ENCODE peak calls at places on chromosome 16, in seven cellular contexts. D is NCI-H1092; I is omental fat pad; Q is mucosa of gallbladder; T is stimulated activated CD4-positive, alpha-beta T cell treated with anti-CD3 and anti-CD28 coated beads, Interleukin-15, amount 100 ng/mL, for 1 hour; W is effector memory CD4-positive, alpha-beta T cell; U is EL. A is an unnamed sample.

GRCh38 chr16:84374160-84374489 is 5.8 kb downstream of the ATP2C2 start:
- DNase-seq in W (no peak), Q (no peak), U (no peak), D (no peak), T (no peak), I (no peak), A (no peak)

GRCh38 chr16:87360862-87361610 is 22.5 kb downstream of the FBXO31 start:
- DNase-seq in D (no peak), T (no peak), U (no peak), Q (no peak), I (no peak), W (no peak), A (no peak)

GRCh38 chr16:50635505-50636392 is 45.4 kb downstream of the SNX20 start:
- DNase-seq in W (no peak), D (no peak), U (no peak), Q (no peak), T (no peak), I (no peak), A (no peak)

GRCh38 chr16:53664724-53665345 is 38.8 kb downstream of the RPGRIP1L start:
- DNase-seq in U (peak), T (no peak), D (no peak), W (no peak), I (no peak), Q (no peak), A (no peak)

GRCh38 chr16:54342001-54342776 is 55.6 kb upstream of the IRX3 start:
- DNase-seq in W (no peak), T (no peak), D (no peak), U (peak), I (no peak), Q (no peak), A (no peak)

GRCh38 chr16:71460246-71460645 is 1.8 kb downstream of the ZNF23 start:
- DNase-seq in U (peak), W (no peak), Q (no peak), T (no peak), I (no peak), D (no peak), A (no peak)

GRCh38 chr16:86511317-86512161 is 1.2 kb downstream of the FOXF1 start:
- DNase-seq in T (no peak), Q (no peak), I (no peak), W (no peak), U (no peak), D (no peak), A (no peak)

GRCh38 chr16:14499110-14499509 is 130.9 kb downstream of the PARN start:
- DNase-seq in T (no peak), W (no peak), U (no peak), I (no peak), Q (no peak), D (no peak), A (no peak)

GRCh38 chr16:69311533-69312388 is 611 bp downstream of the VPS4A start:
- DNase-seq in I (no peak), W (no peak), U (peak), Q (no peak), D (peak), T (peak), A (no peak)

GRCh38 chr16:55506083-55506482 is 2.8 kb upstream of the LPCAT2 start:
- DNase-seq in D (no peak), Q (no peak), T (no peak), U (no peak), I (no peak), W (no peak), A (no peak)

GRCh38 chr16:1580256-1580655 is 31.6 kb downstream of the IFT140 start:
- DNase-seq in I (no peak), Q (no peak), U (no peak), W (no peak), T (no peak), D (no peak), A (no peak)

GRCh38 chr16:81902025-81902424 is 109.2 kb downstream of the SDR42E1 start:
- DNase-seq in T (no peak), W (no peak), I (no peak), U (no peak), Q (no peak), D (no peak), A (no peak)

GRCh38 chr16:12137344-12138094 is 161.0 kb downstream of the SNX29 start:
- DNase-seq in W (no peak), T (no peak), I (no peak), U (no peak), D (no peak), Q (no peak), A (no peak)

GRCh38 chr16:50301626-50302471 is 35.5 kb downstream of the ADCY7 start:
- DNase-seq in T (no peak), D (no peak), W (no peak), Q (no peak), I (no peak), U (peak), A (no peak)

GRCh38 chr16:29876578-29877249 is 13.7 kb upstream of the CDIPT start:
- DNase-seq in D (no peak), T (peak), Q (no peak), I (no peak), U (peak), W (peak), A (no peak)

GRCh38 chr16:74111583-74111982 is 185.0 kb upstream of the PSMD7 start:
- DNase-seq in Q (no peak), U (no peak), I (no peak), D (no peak), W (no peak), T (no peak), A (no peak)

GRCh38 chr16:30715777-30716445 is 16.9 kb downstream of the SRCAP start:
- DNase-seq in T (no peak), U (peak), Q (no peak), W (peak), I (no peak), D (no peak), A (no peak)

GRCh38 chr16:1772908-1773702 is at the start of gene MRPS34:
- DNase-seq in Q (peak), I (peak), D (peak), W (peak), U (peak), T (peak), A (peak)

GRCh38 chr16:80123189-80123588 is 417.6 kb upstream of the DYNLRB2 start:
- DNase-seq in W (no peak), U (peak), T (no peak), D (no peak), I (no peak), Q (no peak), A (no peak)

GRCh38 chr16:2468142-2468724 is 2.9 kb upstream of the NTN3 start:
- DNase-seq in U (peak), Q (no peak), T (no peak), D (peak), I (no peak), W (no peak), A (no peak)

GRCh38 chr16:81266680-81267095 is 28.2 kb downstream of the BCO1 start:
- DNase-seq in D (no peak), Q (peak), I (no peak), U (no peak), W (no peak), T (no peak), A (peak)

GRCh38 chr16:56029026-56029425 is 153.9 kb upstream of the CES5A start:
- DNase-seq in Q (no peak), D (no peak), W (no peak), U (no peak), T (no peak), I (no peak), A (no peak)

GRCh38 chr16:51155199-51155607 is 4.1 kb upstream of the SALL1 start:
- DNase-seq in T (no peak), I (no peak), U (no peak), Q (no peak), D (no peak), W (no peak), A (no peak)

GRCh38 chr16:75377971-75378386 is 55.3 kb downstream of the CFDP1 start:
- DNase-seq in U (peak), T (no peak), W (no peak), D (no peak), I (no peak), Q (no peak), A (no peak)

GRCh38 chr16:25135239-25135878 is 23.8 kb downstream of the LCMT1 start:
- DNase-seq in T (no peak), I (no peak), U (peak), W (no peak), D (no peak), Q (no peak), A (no peak)

GRCh38 chr16:81956213-81956948 is 54.9 kb downstream of the SDR42E1 start:
- DNase-seq in D (no peak), Q (no peak), I (peak), W (no peak), T (no peak), U (peak), A (no peak)

GRCh38 chr16:58563235-58563634 is 47.9 kb downstream of the SETD6 start:
- DNase-seq in I (no peak), Q (no peak), U (peak), D (no peak), W (no peak), T (no peak), A (no peak)

GRCh38 chr16:4272114-4272954 is 489 bp downstream of the TFAP4 start:
- DNase-seq in T (no peak), D (peak), U (peak), I (no peak), W (no peak), Q (peak), A (no peak)

GRCh38 chr16:88705076-88705684 is 1.0 kb downstream of the RNF166 start:
- DNase-seq in Q (no peak), D (no peak), T (no peak), U (no peak), I (no peak), W (peak), A (no peak)

GRCh38 chr16:35564889-35565288 is 2105.5 kb downstream of the TP53TG3F start:
- DNase-seq in D (no peak), U (no peak), W (no peak), Q (no peak), T (no peak), I (no peak), A (no peak)

GRCh38 chr16:3022697-3023414 is 886 bp downstream of the HCFC1R1 start:
- DNase-seq in T (no peak), U (peak), Q (no peak), D (no peak), I (no peak), W (no peak), A (no peak)

GRCh38 chr16:67026570-67026969 is 2.4 kb upstream of the CBFB start:
- DNase-seq in U (no peak), I (no peak), Q (no peak), T (no peak), W (no peak), D (no peak), A (no peak)

GRCh38 chr16:31071861-31072260 is 2.2 kb downstream of the ZNF668 start:
- DNase-seq in D (no peak), U (peak), W (no peak), T (no peak), Q (no peak), I (no peak), A (no peak)

GRCh38 chr16:83060-83603 is 5.1 kb downstream of the MPG start:
- DNase-seq in U (no peak), D (no peak), T (no peak), I (no peak), W (no peak), Q (no peak), A (no peak)

GRCh38 chr16:65071371-65072311 is 50.2 kb downstream of the CDH11 start:
- DNase-seq in W (no peak), U (peak), Q (peak), I (no peak), D (no peak), T (no peak), A (no peak)

GRCh38 chr16:85181091-85181738 is 68.9 kb upstream of the CIBAR2 start:
- DNase-seq in Q (no peak), W (no peak), I (no peak), T (no peak), D (no peak), U (no peak), A (no peak)

GRCh38 chr16:85573696-85574641 is 39.2 kb upstream of the GSE1 start:
- DNase-seq in U (peak), W (no peak), I (no peak), Q (no peak), T (no peak), D (peak), A (no peak)

A was measured in NCI-H2107.